ENCODE peak calls at places on chromosomes 6 and 20, in six cellular contexts. Z is WTC11, S is heart left ventricle, W is psoas muscle, Y is activated B cell treated with CpG ODN at 0.5 μM for 24 hours, K is PC-3. P is an unnamed sample.

GRCh38 chr6:1609662-1610496 is at the start of gene FOXC1:
- DNase-seq in Z (peak; percentile 76), S (peak; percentile 90), W (peak; percentile 90), Y (peak; percentile 57), K (peak; percentile 97), P (peak; percentile 78)

GRCh38 chr6:56193846-56194245 is 53.5 kb downstream of the COL21A1 start:
- DNase-seq in Z (no peak), S (no peak), W (no peak), Y (no peak), K (peak; percentile 27), P (no peak)

GRCh38 chr20:47546184-47547033 is 44.7 kb downstream of the NCOA3 start:
- DNase-seq in Z (no peak), S (no peak), W (no peak), Y (no peak), K (peak; percentile 70), P (no peak)

GRCh38 chr6:170068496-170068895 is 222.4 kb downstream of the DLL1 start:
- DNase-seq in Z (no peak), S (no peak), W (no peak), Y (no peak), K (no peak), P (no peak)

GRCh38 chr20:63847374-63848002 is 13.8 kb upstream of the ABHD16B start:
- DNase-seq in Z (peak; percentile 75), S (peak; percentile 72), W (no peak), Y (no peak), K (no peak), P (peak; percentile 87)

GRCh38 chr6:56802570-56802969 is 152.3 kb upstream of the BEND6 start:
- DNase-seq in Z (no peak), S (no peak), W (no peak), Y (no peak), K (peak; percentile 68), P (no peak)

GRCh38 chr20:38825901-38826625 is 20.6 kb downstream of the PPP1R16B start:
- DNase-seq in Z (no peak), S (no peak), W (no peak), Y (no peak), K (peak; percentile 80), P (no peak)

GRCh38 chr6:167733740-167734661 is 92.7 kb upstream of the AFDN start:
- DNase-seq in Z (no peak), S (no peak), W (no peak), Y (no peak), K (no peak), P (no peak)

GRCh38 chr6:168915855-168916254 is 337.8 kb downstream of the THBS2 start:
- DNase-seq in Z (no peak), S (no peak), W (no peak), Y (no peak), K (no peak), P (no peak)

GRCh38 chr6:49202923-49203322 is 260.1 kb downstream of the MMUT start:
- DNase-seq in Z (no peak), S (no peak), W (no peak), Y (no peak), K (no peak), P (no peak)

GRCh38 chr6:143536866-143537691 is 25.6 kb upstream of the FUCA2 start:
- DNase-seq in Z (peak; percentile 74), S (peak; percentile 44), W (peak; percentile 52), Y (peak; percentile 51), K (peak; percentile 56), P (peak; percentile 76)

GRCh38 chr20:54433653-54434052 is 41.7 kb upstream of the DOK5 start:
- DNase-seq in Z (no peak), S (no peak), W (no peak), Y (no peak), K (no peak), P (no peak)

GRCh38 chr6:24448396-24448795 is 41.0 kb downstream of the GPLD1 start:
- DNase-seq in Z (no peak), S (no peak), W (no peak), Y (no peak), K (no peak), P (no peak)

GRCh38 chr6:134678436-134678889 is 271.4 kb downstream of the ALDH8A1 start:
- DNase-seq in Z (no peak), S (peak; percentile 59), W (no peak), Y (no peak), K (no peak), P (no peak)

GRCh38 chr6:77124604-77125003 is 338.7 kb downstream of the HTR1B start:
- DNase-seq in Z (no peak), S (no peak), W (no peak), Y (no peak), K (peak; percentile 9), P (no peak)

DNA sequence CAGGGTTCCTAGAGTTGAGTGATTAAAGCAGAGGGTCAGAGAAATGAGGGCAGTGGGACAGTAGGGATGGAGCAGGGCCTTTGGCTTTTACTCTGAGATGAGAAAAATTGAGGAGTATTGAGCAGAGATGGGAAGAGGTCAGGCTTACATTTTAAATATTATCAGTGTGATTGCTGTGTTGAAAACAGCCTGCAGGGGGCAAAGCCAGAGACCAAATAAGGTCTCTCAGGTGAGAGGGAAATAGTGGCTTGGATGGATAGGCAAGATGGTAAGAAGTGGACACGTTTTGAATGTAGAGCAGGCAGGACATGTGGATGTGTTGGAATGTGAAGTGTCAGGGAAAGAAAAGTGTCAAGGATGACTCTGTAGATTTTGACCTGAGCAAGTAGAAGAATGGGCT is 105.0 kb upstream of the MAP3K7 start:
- DNase-seq in Z (peak; percentile 22), S (no peak), W (no peak), Y (no peak), K (no peak), P (no peak)
- TF ChIP-seq CTCF in Z (peak; percentile 28), S (no peak), W (no peak), Y (no peak), K (peak; percentile 47), P (peak; percentile 40)

DNA sequence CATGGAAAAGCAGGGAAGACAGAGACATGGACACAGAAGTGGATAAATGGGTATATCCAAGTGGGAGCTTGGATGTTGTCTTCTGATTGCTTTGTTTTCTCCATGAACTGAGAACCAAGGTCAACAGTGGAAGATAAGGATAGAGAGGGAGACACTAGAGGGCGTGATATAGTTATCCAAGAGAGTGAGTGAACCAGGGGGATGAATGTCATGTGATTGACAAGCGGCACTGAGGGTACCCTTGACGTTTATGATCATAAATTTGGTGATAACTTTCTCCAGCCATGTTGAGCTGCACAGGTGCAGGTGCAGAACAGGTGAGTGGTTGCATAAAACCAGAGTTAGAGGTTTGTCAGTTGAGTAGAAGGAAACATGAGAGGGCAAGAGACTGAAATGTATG is 20.7 kb downstream of the EBF4 start:
- DNase-seq in Z (no peak), S (no peak), W (no peak), Y (no peak), K (peak; percentile 46), P (no peak)
- TF ChIP-seq CTCF in Z (no peak), S (no peak), W (no peak), Y (no peak), K (peak; percentile 65), P (no peak)

DNA sequence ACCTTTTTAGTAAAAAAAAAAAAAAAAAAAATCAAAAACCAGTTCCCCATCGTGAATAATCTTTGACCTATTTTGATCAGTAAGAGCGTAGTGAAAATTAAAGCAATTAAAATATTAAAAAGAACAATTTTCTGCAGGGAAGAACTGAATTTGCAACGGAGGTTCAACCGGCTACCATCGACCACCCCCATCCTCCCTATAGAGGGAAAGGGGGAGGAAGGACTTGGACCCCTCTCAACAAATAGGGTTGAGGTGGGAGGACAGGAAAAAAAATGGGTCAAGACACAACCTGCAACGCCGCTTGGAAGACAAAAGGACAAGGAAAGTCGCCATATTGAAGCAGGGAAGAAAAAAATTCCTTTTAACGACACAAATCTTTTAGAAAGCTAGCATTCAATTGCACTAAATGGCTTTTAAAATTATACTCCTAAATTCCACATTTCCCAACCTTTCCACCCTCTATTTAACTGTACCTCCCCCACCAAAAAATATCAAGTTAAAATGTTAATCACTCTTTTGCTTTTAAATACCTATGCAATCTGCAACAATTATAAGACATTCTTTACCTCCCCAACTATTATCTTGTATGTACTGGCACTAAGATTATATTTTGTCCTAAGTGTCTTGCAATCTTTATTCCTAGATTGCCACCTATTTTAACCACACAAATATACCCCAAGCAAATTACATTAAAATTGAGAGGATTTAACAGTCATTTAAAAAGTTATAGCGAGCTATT is 1.7 kb downstream of the PPP1R10 start:
- DNase-seq in Z (no peak), S (peak; percentile 38), W (no peak), Y (peak; percentile 29), K (peak; percentile 65), P (peak; percentile 50)
- TF ChIP-seq CTCF in Z (no peak), S (no peak), W (no peak), Y (no peak), K (no peak), P (no peak)

GRCh38 chr20:8829232-8829631 is 239.7 kb upstream of the PLCB4 start:
- DNase-seq in Z (no peak), S (no peak), W (no peak), Y (no peak), K (peak; percentile 13), P (no peak)
- TF ChIP-seq CTCF in Z (peak; percentile 20), S (no peak), W (no peak), Y (no peak), K (peak; percentile 55), P (peak; percentile 68)

GRCh38 chr6:51885957-51886356 is 201.5 kb downstream of the PKHD1 start:
- DNase-seq in Z (peak; percentile 11), S (no peak), W (no peak), Y (no peak), K (no peak), P (no peak)
- TF ChIP-seq CTCF in Z (no peak), S (no peak), W (no peak), Y (no peak), K (no peak), P (no peak)

GRCh38 chr20:4052139-4052480 is 36.8 kb upstream of the RNF24 start:
- DNase-seq in Z (no peak), S (no peak), W (no peak), Y (no peak), K (no peak), P (no peak)
- TF ChIP-seq CTCF in Z (no peak), S (no peak), W (no peak), Y (no peak), K (no peak), P (no peak)

GRCh38 chr6:160767019-160767646 is 65.1 kb downstream of the PLG start:
- DNase-seq in Z (peak; percentile 81), S (peak; percentile 39), W (peak; percentile 47), Y (peak; percentile 44), K (peak; percentile 15), P (peak; percentile 90)
- TF ChIP-seq CTCF in Z (peak; percentile 65), S (peak; percentile 57), W (peak; percentile 31), Y (peak; percentile 48), K (peak; percentile 50), P (peak; percentile 89)

GRCh38 chr20:35523298-35523888 is 6.1 kb downstream of the C20orf173 start:
- DNase-seq in Z (peak; percentile 69), S (no peak), W (no peak), Y (no peak), K (peak; percentile 57), P (peak; percentile 41)
- TF ChIP-seq CTCF in Z (peak; percentile 40), S (no peak), W (peak; percentile 38), Y (no peak), K (peak; percentile 71), P (peak; percentile 66)

DNA sequence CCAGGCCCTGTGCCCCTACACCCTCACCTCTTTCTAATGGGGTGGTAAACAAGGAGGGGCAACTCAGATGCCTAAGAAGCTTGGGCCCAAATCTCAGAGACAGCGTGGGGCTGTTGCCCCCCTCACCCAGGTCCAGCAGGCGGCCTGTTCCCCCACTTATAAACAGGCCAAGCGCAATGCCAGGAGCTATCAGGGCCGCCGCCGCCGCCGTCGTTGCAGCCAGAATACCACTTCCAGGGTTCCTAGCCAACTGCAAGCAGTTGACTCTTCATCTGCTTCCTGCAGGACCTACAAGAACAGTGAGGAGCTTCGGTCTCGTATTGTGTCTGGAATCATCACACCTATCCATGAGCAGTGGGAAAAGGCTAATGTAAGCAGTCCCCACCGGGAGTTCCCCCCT is 16.4 kb downstream of the PSMF1 start:
- DNase-seq in Z (no peak), S (no peak), W (no peak), Y (no peak), K (no peak), P (no peak)
- TF ChIP-seq CTCF in Z (no peak), S (no peak), W (no peak), Y (no peak), K (no peak), P (no peak)

P was measured in glutamatergic neuron.